ENCODE peak calls at places on chromosomes 3 and 15, in six cellular contexts. U, R, D, Q, V and P are unnamed samples.

GRCh38 chr15:66841953-66842681 is 140.1 kb downstream of the SMAD6 start:
- DNase-seq in U (no peak), R (peak; percentile 26), D (peak; percentile 79), Q (no peak), V (peak; percentile 90), P (peak; percentile 70)

GRCh38 chr15:85354948-85355347 is 25.5 kb upstream of the AKAP13 start:
- DNase-seq in U (no peak), R (no peak), D (no peak), Q (no peak), V (no peak), P (no peak)

GRCh38 chr3:143090486-143090885 is 29.1 kb upstream of the CHST2 start:
- DNase-seq in U (no peak), R (no peak), D (no peak), Q (no peak), V (no peak), P (no peak)

GRCh38 chr15:60544581-60545115 is 65.7 kb upstream of the ICE2 start:
- DNase-seq in U (no peak), R (no peak), D (no peak), Q (no peak), V (no peak), P (no peak)

GRCh38 chr3:123287051-123287961 is 85.6 kb downstream of the SEC22A start:
- DNase-seq in U (no peak), R (no peak), D (no peak), Q (peak; percentile 38), V (no peak), P (no peak)

GRCh38 chr15:58043192-58043903 is 22.2 kb downstream of the ALDH1A2 start:
- DNase-seq in U (no peak), R (peak; percentile 40), D (no peak), Q (peak; percentile 59), V (peak; percentile 25), P (peak; percentile 47)

GRCh38 chr15:82045892-82046667 is at the start of gene MEX3B:
- DNase-seq in U (peak; percentile 93), R (peak; percentile 91), D (peak; percentile 87), Q (peak; percentile 93), V (peak; percentile 93), P (peak; percentile 85)

GRCh38 chr15:27821273-27821672 is 277.8 kb downstream of the OCA2 start:
- DNase-seq in U (no peak), R (no peak), D (no peak), Q (no peak), V (no peak), P (no peak)

GRCh38 chr3:125194061-125194848 is 18.3 kb downstream of the SLC12A8 start:
- DNase-seq in U (no peak), R (no peak), D (no peak), Q (no peak), V (no peak), P (no peak)

GRCh38 chr3:136734382-136735070 is 17.7 kb downstream of the STAG1 start:
- DNase-seq in U (no peak), R (no peak), D (no peak), Q (no peak), V (peak; percentile 56), P (no peak)

GRCh38 chr3:193824365-193824764 is 231.4 kb downstream of the OPA1 start:
- DNase-seq in U (no peak), R (no peak), D (no peak), Q (no peak), V (no peak), P (no peak)